ENCODE peak calls at places on chromosome 21, in seven cellular contexts. G, Y, A, Q, D, E and Z are unnamed samples.

GRCh38 chr21:44865561-44866280 is 7.8 kb downstream of the PTTG1IP start:
- DNase-seq in G (peak), Y (no peak), A (no peak), Q (peak), D (no peak), E (no peak), Z (peak)

GRCh38 chr21:42263591-42264131 is 44.7 kb downstream of the ABCG1 start:
- DNase-seq in G (peak), Y (no peak), A (no peak), Q (peak), D (no peak), E (no peak), Z (no peak)

GRCh38 chr21:45613396-45613795 is 30.1 kb upstream of the PCBP3 start:
- DNase-seq in G (no peak), Y (peak), A (no peak), Q (no peak), D (no peak), E (no peak), Z (no peak)

GRCh38 chr21:34908424-34909055 is 140.6 kb downstream of the RUNX1 start:
- DNase-seq in G (peak), Y (no peak), A (no peak), Q (peak), D (no peak), E (no peak), Z (no peak)

GRCh38 chr21:36747815-36748381 is 49.0 kb downstream of the SIM2 start:
- DNase-seq in G (no peak), Y (no peak), A (no peak), Q (no peak), D (peak), E (no peak), Z (peak)

GRCh38 chr21:33943293-33943692 is 27.7 kb upstream of the ATP5PO start:
- DNase-seq in G (no peak), Y (no peak), A (no peak), Q (no peak), D (no peak), E (no peak), Z (no peak)

GRCh38 chr21:35072960-35073359 is 23.9 kb upstream of the RUNX1 start:
- DNase-seq in G (peak), Y (peak), A (no peak), Q (no peak), D (no peak), E (no peak), Z (no peak)

GRCh38 chr21:29092102-29092959 is 18.9 kb upstream of the CCT8 start:
- DNase-seq in G (no peak), Y (no peak), A (no peak), Q (peak), D (no peak), E (no peak), Z (no peak)

GRCh38 chr21:45258476-45258875 is 29.2 kb downstream of the POFUT2 start:
- DNase-seq in G (no peak), Y (no peak), A (no peak), Q (no peak), D (no peak), E (no peak), Z (no peak)

GRCh38 chr21:40793057-40793456 is 53.9 kb downstream of the DSCAM start:
- DNase-seq in G (no peak), Y (no peak), A (no peak), Q (no peak), D (no peak), E (no peak), Z (no peak)